ENCODE peak calls at places on chromosomes 16 and 17, in four cellular contexts. One of them, this sample, is unnamed.
A peak's percentile ranks its signal among the peaks of the same experiment; 100 is the strongest.

GRCh38 chr16:46555981-46556380 is 65.2 kb downstream of the SHCBP1 start:
- DNase-seq in esophagus squamous epithelium: no peak
- DNase-seq in tibial artery: no peak
- DNase-seq in GM10248: no peak
- DNase-seq in this sample: no peak

GRCh38 chr16:13552960-13553257 is 367.0 kb upstream of the ERCC4 start:
- DNase-seq in GM10248: no peak
- DNase-seq in tibial artery: no peak
- DNase-seq in esophagus squamous epithelium: no peak
- DNase-seq in this sample: no peak

GRCh38 chr16:80369559-80369958 is 171.2 kb upstream of the DYNLRB2 start:
- DNase-seq in tibial artery: no peak
- DNase-seq in GM10248: no peak
- DNase-seq in esophagus squamous epithelium: no peak
- DNase-seq in this sample: no peak

GRCh38 chr17:83099570-83100181 is 20.3 kb downstream of the METRNL start:
- DNase-seq in esophagus squamous epithelium: no peak
- DNase-seq in tibial artery: peak; percentile 89
- DNase-seq in GM10248: no peak
- DNase-seq in this sample: no peak

GRCh38 chr17:14121952-14122351 is 52.6 kb downstream of the COX10 start:
- DNase-seq in GM10248: no peak
- DNase-seq in esophagus squamous epithelium: no peak
- DNase-seq in tibial artery: no peak
- DNase-seq in this sample: no peak

GRCh38 chr16:3465911-3466584 is 22.6 kb downstream of the NAA60 start:
- DNase-seq in esophagus squamous epithelium: no peak
- DNase-seq in tibial artery: no peak
- DNase-seq in GM10248: no peak
- DNase-seq in this sample: no peak

GRCh38 chr17:73566905-73567782 is 77.1 kb downstream of the SDK2 start:
- DNase-seq in tibial artery: no peak
- DNase-seq in GM10248: no peak
- DNase-seq in esophagus squamous epithelium: no peak
- DNase-seq in this sample: no peak

GRCh38 chr17:75159196-75160031 is 5.1 kb upstream of the JPT1 start:
- DNase-seq in GM10248: no peak
- DNase-seq in tibial artery: peak; percentile 16
- DNase-seq in esophagus squamous epithelium: no peak
- DNase-seq in this sample: no peak

GRCh38 chr17:8729421-8729820 is 15.2 kb downstream of the CCDC42 start:
- DNase-seq in GM10248: no peak
- DNase-seq in tibial artery: peak; percentile 16
- DNase-seq in esophagus squamous epithelium: no peak
- DNase-seq in this sample: no peak

GRCh38 chr17:6948562-6948961 is 47.3 kb upstream of the ALOX12 start:
- DNase-seq in esophagus squamous epithelium: no peak
- DNase-seq in tibial artery: no peak
- DNase-seq in GM10248: no peak
- DNase-seq in this sample: no peak

GRCh38 chr17:47906443-47906842 is 10.4 kb downstream of the SP2 start:
- DNase-seq in esophagus squamous epithelium: no peak
- DNase-seq in GM10248: no peak
- DNase-seq in tibial artery: no peak
- DNase-seq in this sample: no peak

GRCh38 chr16:50683689-50684374 is 2.7 kb upstream of the SNX20 start:
- DNase-seq in tibial artery: peak; percentile 62
- DNase-seq in GM10248: peak; percentile 77
- DNase-seq in esophagus squamous epithelium: no peak
- DNase-seq in this sample: peak; percentile 71

GRCh38 chr16:26992661-26993365 is 73.9 kb upstream of the C16orf82 start:
- DNase-seq in esophagus squamous epithelium: no peak
- DNase-seq in tibial artery: no peak
- DNase-seq in GM10248: no peak
- DNase-seq in this sample: no peak

GRCh38 chr16:58492066-58492465 is 7.9 kb upstream of the NDRG4 start:
- DNase-seq in GM10248: no peak
- DNase-seq in esophagus squamous epithelium: no peak
- DNase-seq in tibial artery: no peak
- DNase-seq in this sample: no peak

GRCh38 chr17:40958086-40958953 is 8.4 kb downstream of the KRT39 start:
- DNase-seq in tibial artery: no peak
- DNase-seq in esophagus squamous epithelium: no peak
- DNase-seq in GM10248: no peak
- DNase-seq in this sample: no peak

GRCh38 chr17:67531291-67531690 is 154.2 kb downstream of the PITPNC1 start:
- DNase-seq in tibial artery: no peak
- DNase-seq in GM10248: peak; percentile 80
- DNase-seq in esophagus squamous epithelium: no peak
- DNase-seq in this sample: peak; percentile 83

GRCh38 chr17:9472094-9472493 is 103.5 kb downstream of the STX8 start:
- DNase-seq in esophagus squamous epithelium: no peak
- DNase-seq in GM10248: no peak
- DNase-seq in tibial artery: no peak
- DNase-seq in this sample: no peak

GRCh38 chr17:81018044-81018802 is 16.7 kb upstream of the BAIAP2 start:
- DNase-seq in tibial artery: no peak
- DNase-seq in GM10248: no peak
- DNase-seq in esophagus squamous epithelium: no peak
- DNase-seq in this sample: no peak

GRCh38 chr16:84596801-84597517 is 20.9 kb downstream of the COTL1 start:
- DNase-seq in esophagus squamous epithelium: no peak
- DNase-seq in tibial artery: no peak
- DNase-seq in GM10248: no peak
- DNase-seq in this sample: no peak

GRCh38 chr17:74332017-74332650 is 6.1 kb downstream of the KIF19 start:
- DNase-seq in esophagus squamous epithelium: no peak
- DNase-seq in tibial artery: no peak
- DNase-seq in GM10248: no peak
- DNase-seq in this sample: no peak

GRCh38 chr17:34579979-34580684 is 750 bp downstream of the TMEM132E start:
- DNase-seq in GM10248: no peak
- DNase-seq in esophagus squamous epithelium: no peak
- DNase-seq in tibial artery: no peak
- DNase-seq in this sample: peak; percentile 59

GRCh38 chr16:85626191-85626951 is 13.2 kb downstream of the GSE1 start:
- DNase-seq in tibial artery: no peak
- DNase-seq in GM10248: no peak
- DNase-seq in esophagus squamous epithelium: no peak
- DNase-seq in this sample: no peak

GRCh38 chr16:56675685-56676210 is 6.1 kb downstream of the MT1H start:
- DNase-seq in tibial artery: no peak
- DNase-seq in GM10248: no peak
- DNase-seq in esophagus squamous epithelium: no peak
- DNase-seq in this sample: no peak

GRCh38 chr17:70171159-70171558 is 1.8 kb downstream of the KCNJ2 start:
- DNase-seq in tibial artery: no peak
- DNase-seq in GM10248: no peak
- DNase-seq in esophagus squamous epithelium: no peak
- DNase-seq in this sample: no peak

GRCh38 chr16:1143761-1144450 is 9.0 kb upstream of the CACNA1H start:
- DNase-seq in tibial artery: no peak
- DNase-seq in esophagus squamous epithelium: no peak
- DNase-seq in GM10248: no peak
- DNase-seq in this sample: no peak

GRCh38 chr17:81251943-81252301 is 12.8 kb downstream of the NDUFAF8 start:
- DNase-seq in esophagus squamous epithelium: no peak
- DNase-seq in tibial artery: no peak
- DNase-seq in GM10248: no peak
- DNase-seq in this sample: no peak

GRCh38 chr17:61452301-61453290 is at the start of gene TBX4:
- DNase-seq in tibial artery: no peak
- DNase-seq in esophagus squamous epithelium: no peak
- DNase-seq in GM10248: no peak
- DNase-seq in this sample: peak; percentile 32

GRCh38 chr17:5821813-5822212 is 237.5 kb upstream of the NLRP1 start:
- DNase-seq in esophagus squamous epithelium: no peak
- DNase-seq in tibial artery: peak; percentile 71
- DNase-seq in GM10248: no peak
- DNase-seq in this sample: no peak

GRCh38 chr16:47461598-47462266 is 601 bp downstream of the PHKB start:
- DNase-seq in esophagus squamous epithelium: no peak
- DNase-seq in tibial artery: no peak
- DNase-seq in GM10248: peak; percentile 35
- DNase-seq in this sample: peak; percentile 44

GRCh38 chr16:49250689-49251088 is 30.9 kb downstream of the CBLN1 start:
- DNase-seq in esophagus squamous epithelium: no peak
- DNase-seq in GM10248: no peak
- DNase-seq in tibial artery: no peak
- DNase-seq in this sample: no peak

GRCh38 chr16:27852681-27853080 is 210.8 kb downstream of the GSG1L start:
- DNase-seq in esophagus squamous epithelium: no peak
- DNase-seq in GM10248: no peak
- DNase-seq in tibial artery: peak; percentile 42
- DNase-seq in this sample: no peak

GRCh38 chr17:42623732-42624596 is 14.5 kb downstream of the TUBG1 start:
- DNase-seq in esophagus squamous epithelium: no peak
- DNase-seq in GM10248: no peak
- DNase-seq in tibial artery: no peak
- DNase-seq in this sample: no peak

GRCh38 chr17:676965-677364 is 37.7 kb downstream of the VPS53 start:
- DNase-seq in esophagus squamous epithelium: no peak
- DNase-seq in GM10248: no peak
- DNase-seq in tibial artery: no peak
- DNase-seq in this sample: no peak

GRCh38 chr16:15949210-15950166 is at the start of gene ABCC1:
- DNase-seq in tibial artery: no peak
- DNase-seq in esophagus squamous epithelium: no peak
- DNase-seq in GM10248: peak; percentile 87
- DNase-seq in this sample: peak; percentile 91

GRCh38 chr17:7923290-7923628 is 6.4 kb downstream of the KCNAB3 start:
- DNase-seq in tibial artery: no peak
- DNase-seq in esophagus squamous epithelium: no peak
- DNase-seq in GM10248: no peak
- DNase-seq in this sample: no peak

GRCh38 chr17:8740486-8740885 is 4.2 kb downstream of the CCDC42 start:
- DNase-seq in GM10248: peak; percentile 33
- DNase-seq in tibial artery: peak; percentile 43
- DNase-seq in esophagus squamous epithelium: no peak
- DNase-seq in this sample: peak; percentile 37

GRCh38 chr16:50667497-50668367 is 13.4 kb downstream of the SNX20 start:
- DNase-seq in GM10248: peak; percentile 36
- DNase-seq in esophagus squamous epithelium: no peak
- DNase-seq in tibial artery: no peak
- DNase-seq in this sample: no peak

GRCh38 chr17:2264023-2264860 is 39.3 kb downstream of the SMG6 start:
- DNase-seq in esophagus squamous epithelium: no peak
- DNase-seq in GM10248: no peak
- DNase-seq in tibial artery: no peak
- DNase-seq in this sample: no peak

GRCh38 chr16:31182391-31182790 is 2.5 kb downstream of the FUS start:
- DNase-seq in tibial artery: no peak
- DNase-seq in esophagus squamous epithelium: no peak
- DNase-seq in GM10248: no peak
- DNase-seq in this sample: no peak

GRCh38 chr16:11679250-11679649 is 11.0 kb downstream of the SNN start:
- DNase-seq in GM10248: no peak
- DNase-seq in esophagus squamous epithelium: no peak
- DNase-seq in tibial artery: no peak
- DNase-seq in this sample: no peak
- TF ChIP-seq CTCF in GM10248: no peak
- TF ChIP-seq CTCF in esophagus squamous epithelium: no peak
- TF ChIP-seq CTCF in tibial artery: no peak
- TF ChIP-seq CTCF in this sample: no peak

GRCh38 chr17:28335959-28336871 is 654 bp downstream of the TNFAIP1 start:
- DNase-seq in tibial artery: no peak
- DNase-seq in esophagus squamous epithelium: no peak
- DNase-seq in GM10248: no peak
- DNase-seq in this sample: peak; percentile 37

GRCh38 chr17:28334666-28335200 is 539 bp downstream of the IFT20 start:
- DNase-seq in tibial artery: no peak
- DNase-seq in esophagus squamous epithelium: no peak
- DNase-seq in GM10248: no peak
- DNase-seq in this sample: no peak

GRCh38 chr17:28334176-28334575 is 1.1 kb downstream of the IFT20 start:
- DNase-seq in GM10248: no peak
- DNase-seq in esophagus squamous epithelium: no peak
- DNase-seq in tibial artery: no peak
- DNase-seq in this sample: no peak

GRCh38 chr17:28333083-28333746 is 2.1 kb downstream of the IFT20 start:
- DNase-seq in tibial artery: no peak
- DNase-seq in esophagus squamous epithelium: no peak
- DNase-seq in GM10248: no peak
- DNase-seq in this sample: no peak

DNA sequence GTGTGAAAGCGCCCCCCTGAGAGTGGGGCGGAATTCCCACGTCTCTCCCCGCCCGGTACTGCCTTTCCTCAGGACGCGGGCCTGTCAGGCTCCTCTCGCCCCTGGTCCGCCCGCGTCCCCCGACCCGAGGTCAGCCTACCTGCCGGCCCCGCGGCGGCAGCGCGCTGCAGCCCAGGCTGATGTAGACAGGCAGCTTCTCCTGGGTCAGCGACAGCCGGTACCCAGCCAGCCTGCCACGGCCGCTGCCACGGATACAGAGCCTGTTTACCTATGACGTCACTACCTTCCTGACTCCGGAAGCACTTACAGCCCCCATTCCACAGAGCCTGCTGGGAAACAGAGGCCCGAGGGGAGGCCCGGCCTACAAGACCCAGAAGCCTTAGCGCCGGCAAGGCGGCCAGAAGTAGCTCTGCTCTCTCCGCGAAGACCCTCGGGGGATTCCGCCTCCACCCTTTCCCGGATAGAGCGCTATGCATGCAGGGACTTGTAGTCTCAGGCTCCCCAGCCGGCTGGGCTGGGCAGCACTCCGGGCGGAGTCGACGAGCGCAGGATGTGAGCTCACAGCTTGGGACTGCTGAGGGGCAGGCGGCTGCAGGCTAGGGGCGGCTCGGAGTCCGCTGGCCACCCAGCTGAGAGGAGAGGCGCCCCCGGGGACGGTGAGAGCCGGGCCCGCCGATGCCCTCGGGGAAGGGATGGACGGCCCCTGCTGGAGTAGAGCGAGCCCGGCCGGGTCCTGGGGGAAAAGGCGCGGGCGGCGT is at the start of the genes IFT20 and TNFAIP1:
- DNase-seq in esophagus squamous epithelium: peak; percentile 98
- DNase-seq in tibial artery: peak; percentile 100
- DNase-seq in GM10248: peak; percentile 97
- DNase-seq in this sample: peak; percentile 97
- TF ChIP-seq CTCF in esophagus squamous epithelium: peak; percentile 14
- TF ChIP-seq CTCF in tibial artery: peak; percentile 8
- TF ChIP-seq CTCF in GM10248: peak; percentile 9
- TF ChIP-seq CTCF in this sample: peak; percentile 21

GRCh38 chr16:23996258-23996955 is 160.6 kb downstream of the PRKCB start:
- DNase-seq in esophagus squamous epithelium: no peak
- DNase-seq in GM10248: no peak
- DNase-seq in tibial artery: no peak
- DNase-seq in this sample: no peak
- TF ChIP-seq CTCF in esophagus squamous epithelium: no peak
- TF ChIP-seq CTCF in GM10248: no peak
- TF ChIP-seq CTCF in tibial artery: no peak
- TF ChIP-seq CTCF in this sample: no peak

GRCh38 chr16:88634994-88635670 is 3.2 kb upstream of the IL17C start:
- DNase-seq in esophagus squamous epithelium: no peak
- DNase-seq in tibial artery: no peak
- DNase-seq in GM10248: no peak
- DNase-seq in this sample: no peak
- TF ChIP-seq CTCF in esophagus squamous epithelium: no peak
- TF ChIP-seq CTCF in tibial artery: no peak
- TF ChIP-seq CTCF in GM10248: peak; percentile 0
- TF ChIP-seq CTCF in this sample: peak; percentile 3